ENCODE peak calls at places on chromosomes 2 and 18, in five cellular contexts. P is GM23248; L is activated gamma-delta T cell treated with Interleukin-2 at 50 U/mL for 16 hours; G is stimulated activated CD4-positive, alpha-beta T cell treated with anti-CD3 and anti-CD28 coated beads, Interleukin-2, amount 100 ng/mL, for 48 hours; H is Caki2. O is an unnamed sample.

GRCh38 chr2:184543832-184544231 is 54.5 kb upstream of the ZNF804A start:
- DNase-seq in L (no peak), P (no peak), G (no peak), H (no peak), O (no peak)

GRCh38 chr2:153519260-153519875 is 40.8 kb upstream of the RPRM start:
- DNase-seq in L (peak), H (peak), P (peak), G (peak), O (peak)

GRCh38 chr2:115910270-115910669 is 1467.8 kb downstream of the DPP10 start:
- DNase-seq in L (no peak), H (no peak), G (no peak), P (no peak), O (no peak)

GRCh38 chr18:48932822-48933510 is 17.8 kb downstream of the SMAD7 start:
- DNase-seq in H (no peak), L (no peak), G (no peak), P (peak), O (peak)

GRCh38 chr2:163606878-163607277 is 128.9 kb downstream of the FIGN start:
- DNase-seq in L (no peak), H (no peak), P (no peak), G (no peak), O (no peak)

GRCh38 chr2:187575081-187576067 is 21.1 kb upstream of the TFPI start:
- DNase-seq in G (no peak), L (no peak), H (no peak), P (peak), O (peak)

GRCh38 chr2:172239944-172240590 is 137.4 kb upstream of the DLX2 start:
- DNase-seq in G (no peak), L (no peak), H (no peak), P (peak), O (peak)

GRCh38 chr2:47719099-47719498 is 63.8 kb upstream of the MSH6 start:
- DNase-seq in G (no peak), P (no peak), L (no peak), H (no peak), O (no peak)

GRCh38 chr2:239092571-239093294 is 244.8 kb downstream of the TWIST2 start:
- DNase-seq in L (no peak), H (no peak), G (no peak), P (no peak), O (no peak)

GRCh38 chr18:77023115-77023782 is 109.3 kb downstream of the MBP start:
- DNase-seq in H (no peak), G (no peak), P (no peak), L (no peak), O (no peak)

GRCh38 chr2:127053731-127054603 is 53.0 kb downstream of the BIN1 start:
- DNase-seq in L (no peak), P (no peak), G (no peak), H (no peak), O (no peak)

GRCh38 chr2:133574620-133575019 is 6.4 kb upstream of the NCKAP5 start:
- DNase-seq in G (no peak), L (no peak), P (no peak), H (no peak), O (no peak)

GRCh38 chr18:32469190-32469611 is 1.5 kb downstream of the GAREM1 start:
- DNase-seq in P (peak), G (no peak), L (no peak), H (peak), O (peak)

O was measured in fibroblast of the aortic adventitia.